ENCODE peak calls at places on chromosome 13, in four cellular contexts. O, Z, N and E are unnamed samples.

GRCh38 chr13:29923554-29924481 is 73.4 kb upstream of the UBL3 start:
- DNase-seq in O (peak; percentile 93), Z (peak; percentile 99), N (peak; percentile 61), E (peak; percentile 38)

GRCh38 chr13:95614641-95615245 is 29.8 kb downstream of the DZIP1 start:
- DNase-seq in O (no peak), Z (no peak), N (no peak), E (no peak)

GRCh38 chr13:64917566-64917965 is 2312.6 kb downstream of the PCDH9 start:
- DNase-seq in O (no peak), Z (no peak), N (no peak), E (no peak)

GRCh38 chr13:74077847-74078246 is 56.4 kb downstream of the KLF12 start:
- DNase-seq in O (no peak), Z (no peak), N (no peak), E (no peak)

GRCh38 chr13:23175920-23176319 is 4.9 kb upstream of the SGCG start:
- DNase-seq in O (peak; percentile 3), Z (no peak), N (no peak), E (no peak)

GRCh38 chr13:33191425-33192221 is 93.9 kb downstream of the STARD13 start:
- DNase-seq in O (no peak), Z (no peak), N (no peak), E (peak; percentile 63)

GRCh38 chr13:28375250-28375930 is 119.5 kb downstream of the FLT1 start:
- DNase-seq in O (no peak), Z (no peak), N (peak; percentile 44), E (peak; percentile 33)

GRCh38 chr13:67043901-67044300 is 186.2 kb downstream of the PCDH9 start:
- DNase-seq in O (no peak), Z (no peak), N (no peak), E (no peak)

GRCh38 chr13:33235564-33235963 is 50.0 kb downstream of the STARD13 start:
- DNase-seq in O (no peak), Z (no peak), N (no peak), E (no peak)

GRCh38 chr13:113906566-113906965 is 42.7 kb upstream of the GAS6 start:
- DNase-seq in O (no peak), Z (no peak), N (no peak), E (no peak)
- TF ChIP-seq ELF1 in O (no peak), Z (no peak), N (no peak), E (no peak)

GRCh38 chr13:52161193-52161646 is 1.8 kb upstream of the NEK3 start:
- DNase-seq in O (no peak), Z (peak; percentile 80), N (no peak), E (no peak)
- TF ChIP-seq ELF1 in O (no peak), Z (no peak), N (no peak), E (no peak)

DNA sequence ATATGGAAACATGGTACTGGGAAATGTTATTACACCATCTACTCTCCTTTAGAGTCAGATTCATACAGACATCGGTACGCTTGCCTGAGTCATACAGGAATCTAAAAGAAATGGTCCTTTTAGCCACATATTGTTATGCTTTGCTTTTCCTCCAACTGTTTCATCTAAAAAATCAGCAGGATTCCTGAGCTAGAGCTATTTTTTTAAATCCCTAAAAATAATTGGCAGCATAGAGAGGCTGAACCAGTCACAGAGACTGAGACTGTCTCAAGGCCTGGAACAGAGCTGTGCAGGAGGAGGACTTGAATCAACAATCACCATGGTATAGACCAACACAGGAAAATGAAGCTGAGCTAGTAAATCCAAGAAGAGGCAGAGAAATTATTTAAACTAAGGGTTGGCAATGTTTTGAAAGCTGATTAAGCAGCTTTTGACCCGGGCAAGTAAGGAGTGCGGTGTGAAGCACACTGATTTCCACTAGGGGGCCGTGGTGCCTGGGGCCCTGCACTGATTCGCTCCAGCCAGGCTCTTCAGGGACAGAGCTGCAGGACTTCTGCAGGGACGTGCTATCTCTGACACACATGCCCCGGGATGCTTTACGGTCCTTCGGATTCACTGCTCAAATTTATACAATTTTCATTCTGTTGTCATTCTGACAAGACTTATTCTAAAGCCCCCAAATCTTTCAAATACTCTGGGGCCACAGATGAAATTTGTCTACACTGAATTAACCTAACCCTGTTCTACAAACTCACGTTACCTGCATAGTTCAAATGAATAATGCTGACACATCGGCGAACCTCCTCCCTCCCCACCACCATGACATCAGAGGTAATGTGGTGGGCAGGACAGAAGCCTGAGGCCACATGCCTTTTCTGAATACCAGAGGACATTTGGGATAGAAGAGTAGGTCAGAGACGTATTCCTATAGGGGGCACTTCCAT is 87.6 kb upstream of the SLC15A1 start:
- DNase-seq in O (peak; percentile 35), Z (peak; percentile 46), N (peak; percentile 73), E (peak; percentile 72)
- TF ChIP-seq ELF1 in O (no peak), Z (no peak), N (no peak), E (no peak)

DNA sequence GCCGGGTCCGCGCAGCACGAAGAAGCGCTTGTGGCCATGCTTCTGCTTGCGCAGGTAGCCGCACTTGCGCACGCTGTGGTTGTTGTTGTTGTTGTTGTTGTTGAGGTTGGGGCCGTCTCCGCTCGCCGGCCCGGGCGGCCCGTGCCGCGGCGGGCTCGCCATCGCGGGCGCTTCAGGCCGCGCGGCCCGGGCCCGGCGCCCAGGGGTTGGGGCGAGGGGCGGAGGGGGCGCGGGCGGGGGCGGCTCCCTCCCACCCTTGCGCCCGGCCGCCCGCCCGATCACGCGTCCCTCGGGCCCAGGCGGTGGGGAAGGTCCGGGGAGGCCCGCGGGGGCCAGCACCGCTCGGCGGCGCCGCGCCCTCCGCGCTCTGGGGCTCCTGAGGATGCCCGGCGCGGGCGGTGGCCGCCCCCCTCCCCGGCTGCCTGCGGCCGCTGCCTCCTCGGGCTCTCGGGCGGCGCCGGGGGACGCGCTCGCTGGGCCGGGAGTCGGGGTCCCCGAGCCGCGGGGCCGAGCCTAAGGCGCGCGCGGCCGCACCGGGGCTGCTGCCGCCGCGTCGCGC is 412 bp downstream of the IRS2 start:
- DNase-seq in O (no peak), Z (no peak), N (no peak), E (peak; percentile 70)
- TF ChIP-seq ELF1 in O (no peak), Z (no peak), N (no peak), E (no peak)

DNA sequence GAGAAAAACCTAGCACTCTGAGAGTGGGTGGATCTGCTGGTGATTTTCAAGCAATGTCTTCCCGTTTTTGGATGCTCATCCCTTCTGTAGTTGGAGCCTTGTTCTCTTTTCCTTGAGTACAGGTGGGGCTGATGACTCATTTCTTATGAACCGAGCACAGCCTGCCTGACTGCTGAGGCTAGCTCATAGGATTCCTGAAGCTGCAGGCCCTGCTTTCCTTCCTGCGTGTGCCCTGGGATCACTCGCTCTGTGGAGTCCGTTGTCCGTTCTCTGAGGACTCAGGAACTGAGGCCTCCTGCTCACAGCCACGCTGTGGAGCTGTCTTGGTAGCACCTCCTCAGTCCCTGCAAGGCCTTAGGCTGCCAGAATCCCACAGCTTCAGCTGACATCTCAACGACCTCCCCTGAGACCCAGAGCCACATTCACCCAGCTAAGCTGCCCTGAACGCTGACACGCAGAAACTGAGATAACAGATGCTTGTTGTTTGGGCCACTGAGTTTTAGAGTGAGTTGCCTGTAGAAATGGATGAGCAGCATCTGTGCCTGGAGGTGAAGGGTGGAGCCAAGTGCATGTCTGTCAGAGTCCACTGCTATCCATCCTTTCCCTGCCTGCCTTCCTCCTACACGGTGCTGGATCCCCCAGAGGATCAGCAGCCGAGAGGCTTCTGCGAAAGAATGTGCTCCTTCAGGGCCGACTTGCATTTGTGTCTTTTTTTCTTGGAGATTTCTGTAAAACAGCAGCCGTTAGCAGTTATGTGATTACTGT is 73.0 kb downstream of the ARHGEF7 start:
- DNase-seq in O (no peak), Z (no peak), N (no peak), E (no peak)
- TF ChIP-seq ELF1 in O (no peak), Z (no peak), N (no peak), E (no peak)

GRCh38 chr13:108121406-108121805 is 93.9 kb downstream of the LIG4 start:
- DNase-seq in O (no peak), Z (peak; percentile 1), N (no peak), E (no peak)

GRCh38 chr13:108115739-108116138 is 99.6 kb downstream of the LIG4 start:
- DNase-seq in O (no peak), Z (no peak), N (no peak), E (no peak)

GRCh38 chr13:108120332-108120731 is 95.0 kb downstream of the LIG4 start:
- DNase-seq in O (no peak), Z (no peak), N (no peak), E (no peak)
- TF ChIP-seq ELF1 in O (no peak), Z (no peak), N (no peak), E (no peak)